ENCODE peak calls at places on chromosome 10, in five cellular contexts. P, Z, H, M and W are unnamed samples.

GRCh38 chr10:95438781-95439180 is 122.4 kb downstream of the SORBS1 start:
- DNase-seq in M (no peak), Z (no peak), H (no peak), P (no peak), W (no peak)

GRCh38 chr10:117241541-117242462 is 888 bp downstream of the SLC18A2 start:
- DNase-seq in M (no peak), Z (no peak), H (peak), P (peak), W (peak)

GRCh38 chr10:104376784-104377300 is 23.2 kb downstream of the CFAP58 start:
- DNase-seq in H (no peak), P (no peak), Z (no peak), M (no peak), W (no peak)

GRCh38 chr10:98267894-98268693 is at the start of gene LOXL4:
- DNase-seq in M (no peak), P (peak), H (peak), Z (no peak), W (peak)

GRCh38 chr10:120477723-120478270 is 20.8 kb downstream of the PLPP4 start:
- DNase-seq in Z (no peak), M (no peak), P (no peak), H (no peak), W (no peak)

GRCh38 chr10:133458710-133459453 is 5.1 kb downstream of the SCART1 start:
- DNase-seq in P (no peak), Z (peak), H (no peak), M (no peak), W (no peak)

GRCh38 chr10:60921631-60922030 is 22.4 kb downstream of the RHOBTB1 start:
- DNase-seq in H (no peak), M (peak), Z (no peak), P (no peak), W (no peak)

GRCh38 chr10:95506056-95506737 is 55.0 kb downstream of the SORBS1 start:
- DNase-seq in M (no peak), Z (no peak), H (no peak), P (no peak), W (no peak)

GRCh38 chr10:123241391-123242141 is 87.4 kb downstream of the BUB3 start:
- DNase-seq in H (no peak), P (no peak), Z (no peak), M (no peak), W (no peak)

GRCh38 chr10:61475449-61475873 is 22.3 kb upstream of the TMEM26 start:
- DNase-seq in M (no peak), P (no peak), Z (peak), H (no peak), W (no peak)

GRCh38 chr10:3714526-3714925 is 70.5 kb downstream of the KLF6 start:
- DNase-seq in H (no peak), P (no peak), Z (no peak), M (no peak), W (no peak)

GRCh38 chr10:6020806-6021205 is 41.4 kb downstream of the IL2RA start:
- DNase-seq in M (no peak), Z (no peak), P (no peak), H (no peak), W (no peak)

GRCh38 chr10:79178614-79179403 is 110.0 kb downstream of the ZMIZ1 start:
- DNase-seq in Z (peak), M (no peak), P (peak), H (peak), W (peak)

GRCh38 chr10:63666836-63667383 is 145.7 kb downstream of the REEP3 start:
- DNase-seq in P (no peak), H (no peak), M (no peak), Z (peak), W (no peak)

GRCh38 chr10:7389346-7389745 is 21.5 kb downstream of the SFMBT2 start:
- DNase-seq in Z (no peak), M (no peak), H (no peak), P (no peak), W (no peak)

GRCh38 chr10:84537447-84537931 is 209.1 kb downstream of the CCSER2 start:
- DNase-seq in M (peak), H (peak), Z (peak), P (peak), W (peak)

GRCh38 chr10:127872011-127872741 is 20.6 kb downstream of the CLRN3 start:
- DNase-seq in P (no peak), Z (peak), H (no peak), M (no peak), W (no peak)

GRCh38 chr10:101035916-101036702 is 5.1 kb downstream of the SFXN3 start:
- DNase-seq in H (no peak), P (no peak), Z (no peak), M (no peak), W (no peak)

GRCh38 chr10:74823791-74824183 is 2.6 kb upstream of the KAT6B start:
- DNase-seq in M (no peak), P (no peak), Z (peak), H (no peak), W (no peak)

GRCh38 chr10:84176351-84176750 is 2.8 kb downstream of the GPR15LG start:
- DNase-seq in H (no peak), M (no peak), Z (no peak), P (no peak), W (no peak)

GRCh38 chr10:77979221-77979620 is 50.1 kb downstream of the POLR3A start:
- DNase-seq in M (no peak), H (no peak), Z (no peak), P (no peak), W (no peak)

GRCh38 chr10:120970595-120971529 is 119.7 kb downstream of the WDR11 start:
- DNase-seq in H (no peak), Z (no peak), M (no peak), P (no peak), W (no peak)

GRCh38 chr10:116779076-116779687 is 36.8 kb upstream of the HSPA12A start:
- DNase-seq in P (no peak), M (no peak), Z (peak), H (no peak), W (no peak)

GRCh38 chr10:31210190-31210589 is 108.8 kb upstream of the ZEB1 start:
- DNase-seq in M (no peak), H (no peak), P (no peak), Z (no peak), W (no peak)

GRCh38 chr10:76308946-76309529 is 877.6 kb downstream of the LRMDA start:
- DNase-seq in P (peak), Z (no peak), M (no peak), H (no peak), W (no peak)

GRCh38 chr10:58275908-58276307 is 6.9 kb downstream of the CISD1 start:
- DNase-seq in H (no peak), M (no peak), Z (peak), P (peak), W (peak)

GRCh38 chr10:122780391-122780790 is 65.3 kb downstream of the CUZD1 start:
- DNase-seq in Z (no peak), H (no peak), P (no peak), M (no peak), W (no peak)

GRCh38 chr10:108787932-108788331 is 1135.4 kb downstream of the XPNPEP1 start:
- DNase-seq in M (no peak), P (no peak), Z (peak), H (no peak), W (no peak)

GRCh38 chr10:69494626-69495558 is 43.6 kb downstream of the TSPAN15 start:
- DNase-seq in Z (no peak), H (no peak), M (no peak), P (peak), W (no peak)

GRCh38 chr10:61262486-61263261 is 190.5 kb downstream of the TMEM26 start:
- DNase-seq in Z (peak), M (no peak), P (no peak), H (no peak), W (no peak)

GRCh38 chr10:7664707-7665106 is 2.1 kb downstream of the ITIH5 start:
- DNase-seq in P (no peak), M (no peak), H (no peak), Z (no peak), W (no peak)

GRCh38 chr10:76644481-76644880 is 993.1 kb downstream of the KCNMA1 start:
- DNase-seq in Z (no peak), H (no peak), P (no peak), M (no peak), W (no peak)

GRCh38 chr10:107148906-107149305 is 15.6 kb downstream of the SORCS1 start:
- DNase-seq in P (no peak), Z (no peak), M (no peak), H (no peak), W (no peak)

GRCh38 chr10:51649064-51649463 is 50.3 kb downstream of the CSTF2T start:
- DNase-seq in Z (peak), H (no peak), P (no peak), M (no peak), W (no peak)

DNA sequence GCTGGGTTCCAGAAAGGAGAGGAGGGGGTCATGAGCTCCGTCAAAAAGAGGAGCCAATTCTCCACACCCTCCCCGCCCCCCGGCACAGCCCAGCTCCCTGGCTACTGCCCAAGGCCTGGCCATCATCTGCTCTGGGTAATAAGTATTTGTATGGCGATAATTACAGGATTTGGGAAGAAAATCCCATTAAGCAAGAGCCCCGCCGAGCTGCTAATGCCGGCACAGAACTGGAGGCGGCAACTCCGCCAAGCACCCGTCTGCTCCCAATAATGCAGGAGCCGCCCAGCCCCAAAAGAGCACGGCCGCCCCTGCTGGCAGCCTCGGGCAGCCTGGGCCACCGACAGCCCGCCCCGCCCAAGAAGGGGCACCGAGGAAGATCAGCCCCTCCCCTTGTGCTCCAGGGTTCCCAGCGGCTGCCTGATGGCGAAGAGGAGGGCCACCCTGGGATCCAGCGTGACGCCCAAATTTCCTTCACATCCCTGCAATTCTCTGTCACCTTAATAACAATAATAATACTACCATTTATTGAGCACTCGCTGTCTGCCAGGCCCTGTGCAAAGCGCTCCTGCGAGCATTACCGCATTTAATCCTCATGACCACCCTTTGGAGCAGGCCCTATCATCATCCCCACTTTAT is 5.9 kb downstream of the SLIT1 start:
- DNase-seq in H (peak), Z (no peak), M (no peak), P (peak), W (peak)
- TF ChIP-seq CTCF in H (peak), Z (no peak), M (no peak), P (peak), W (peak)

DNA sequence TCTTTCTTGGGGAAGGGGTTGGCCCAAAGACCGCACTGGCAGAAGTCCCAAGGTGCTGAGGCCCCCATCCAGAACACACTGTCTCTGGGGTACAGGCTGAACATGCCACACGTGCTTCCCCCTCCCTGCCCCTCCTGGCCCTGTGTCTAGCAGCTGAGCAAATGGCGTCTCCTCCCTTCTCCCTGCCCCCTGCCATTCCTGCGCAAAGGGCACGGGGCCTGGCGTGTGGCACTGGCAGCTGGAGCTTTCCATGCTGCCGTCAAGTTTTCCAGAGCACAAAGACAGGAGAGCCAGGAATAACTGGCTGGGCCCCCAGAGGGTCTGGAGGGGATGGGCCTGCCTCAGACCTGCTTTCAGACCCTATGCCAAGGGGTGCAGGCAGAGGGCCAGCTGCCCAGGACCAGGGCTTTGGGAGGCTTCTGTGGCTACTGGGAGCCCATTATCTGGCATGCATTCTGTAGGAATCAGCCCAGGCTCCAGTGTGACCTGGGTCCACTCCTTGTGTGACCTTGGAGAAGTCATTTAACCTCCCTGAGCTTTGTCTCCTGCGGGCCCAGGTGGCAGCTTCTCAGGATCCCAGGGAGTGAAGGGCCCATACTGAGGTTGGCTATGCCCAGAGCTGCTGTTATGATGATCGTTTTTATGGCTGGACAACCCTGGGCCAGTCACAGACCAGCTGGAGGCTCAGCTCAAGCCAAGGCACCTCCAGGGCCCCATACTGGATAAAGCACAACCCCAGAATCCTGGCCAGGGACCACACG is 710 bp upstream of the LDB3 start:
- DNase-seq in H (no peak), Z (no peak), M (no peak), P (no peak), W (no peak)
- H3K4me2 ChIP-seq in H (peak), Z (peak), M (no peak), P (no peak), W (no peak)

GRCh38 chr10:129955591-129956284 is 8.3 kb downstream of the EBF3 start:
- DNase-seq in M (no peak), Z (no peak), H (no peak), P (peak), W (peak)
- TF ChIP-seq CTCF in M (no peak), Z (no peak), H (no peak), P (no peak), W (no peak)

DNA sequence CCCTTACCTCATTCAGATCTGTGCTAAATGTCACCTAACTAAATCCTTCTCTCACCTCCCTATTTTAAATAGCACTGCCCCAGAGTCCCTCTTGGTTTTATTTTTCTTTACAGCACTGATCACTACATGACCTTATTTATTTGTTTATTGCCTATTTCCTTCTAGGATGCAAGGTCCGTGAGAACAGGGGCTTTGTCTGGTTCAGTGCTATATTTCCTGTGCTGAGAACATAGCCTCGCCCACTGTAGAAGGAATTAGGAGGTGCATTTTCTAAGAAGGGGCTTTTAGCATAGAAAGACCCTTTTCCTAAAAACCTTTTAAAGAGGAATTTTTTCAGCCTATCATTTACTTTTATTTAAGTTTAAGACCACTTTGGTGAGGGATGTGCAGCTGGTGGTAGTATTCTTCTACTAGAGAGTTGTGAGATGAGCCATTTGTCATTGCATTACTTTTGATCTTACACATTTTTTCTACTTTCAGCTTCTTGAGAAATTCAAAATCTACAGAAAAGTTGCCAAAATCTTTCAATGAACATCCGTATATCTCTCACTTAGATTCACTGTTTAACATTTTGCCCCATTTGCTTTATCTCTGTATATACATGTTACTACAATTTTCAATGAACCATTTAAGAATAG is 13.5 kb upstream of the PCGF5 start:
- DNase-seq in H (no peak), M (no peak), Z (no peak), P (no peak), W (no peak)
- H3K4me2 ChIP-seq in H (no peak), M (no peak), Z (no peak), P (no peak), W (no peak)

GRCh38 chr10:43198682-43199005 is 60.4 kb downstream of the CSGALNACT2 start:
- DNase-seq in P (no peak), Z (no peak), M (no peak), H (peak), W (no peak)

GRCh38 chr10:43196981-43197833 is 59.0 kb downstream of the CSGALNACT2 start:
- DNase-seq in H (peak), P (no peak), M (no peak), Z (no peak), W (no peak)

GRCh38 chr10:43196131-43196980 is 58.1 kb downstream of the CSGALNACT2 start:
- DNase-seq in H (peak), M (no peak), P (no peak), Z (no peak), W (no peak)

GRCh38 chr10:43199088-43199683 is 60.9 kb downstream of the CSGALNACT2 start:
- DNase-seq in M (no peak), Z (no peak), H (no peak), P (no peak), W (no peak)

DNA sequence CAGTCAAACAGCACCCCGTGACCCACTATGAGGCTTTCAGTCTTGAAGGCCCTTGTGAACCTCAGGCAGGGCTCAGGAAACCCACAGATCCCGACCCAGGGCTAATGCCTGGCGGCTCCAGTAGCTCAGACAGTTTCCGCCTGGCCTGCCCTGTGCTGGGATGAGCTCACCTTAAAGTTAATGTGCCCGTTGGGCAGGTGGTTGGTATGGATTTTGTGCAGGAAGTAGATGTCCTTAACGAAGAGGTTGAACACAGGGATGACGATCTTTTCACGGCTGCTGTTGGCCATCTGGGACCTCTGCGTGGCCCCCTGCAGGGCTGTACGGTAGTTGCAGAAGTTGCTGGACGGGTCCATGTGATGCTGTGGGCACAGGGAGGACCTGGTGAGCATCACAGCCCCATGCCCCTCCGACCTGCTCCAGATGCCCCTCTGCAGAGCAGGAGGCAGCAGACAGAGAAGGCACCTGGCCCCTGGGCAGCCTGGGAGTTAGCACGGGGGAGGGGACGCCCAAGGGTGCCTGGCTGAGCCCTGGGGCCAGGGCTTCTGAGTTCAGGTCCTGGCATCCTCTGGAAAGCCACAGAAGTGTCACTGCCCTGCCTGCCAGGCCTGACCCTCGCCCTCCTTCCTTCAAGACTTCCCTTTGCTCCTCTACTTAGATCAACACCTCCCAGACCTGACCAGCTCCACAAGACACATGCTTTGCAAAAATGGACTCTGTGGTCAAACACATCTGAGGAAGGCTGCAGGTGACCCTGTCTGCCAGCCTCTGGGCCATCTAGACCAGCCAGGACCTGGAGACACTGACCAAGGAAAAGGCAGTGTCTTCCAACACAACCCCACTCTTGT is 59.8 kb downstream of the CSGALNACT2 start:
- DNase-seq in M (no peak), Z (no peak), P (peak), H (peak), W (no peak)
- TF ChIP-seq CTCF in M (peak), Z (peak), P (peak), H (peak), W (no peak)

DNA sequence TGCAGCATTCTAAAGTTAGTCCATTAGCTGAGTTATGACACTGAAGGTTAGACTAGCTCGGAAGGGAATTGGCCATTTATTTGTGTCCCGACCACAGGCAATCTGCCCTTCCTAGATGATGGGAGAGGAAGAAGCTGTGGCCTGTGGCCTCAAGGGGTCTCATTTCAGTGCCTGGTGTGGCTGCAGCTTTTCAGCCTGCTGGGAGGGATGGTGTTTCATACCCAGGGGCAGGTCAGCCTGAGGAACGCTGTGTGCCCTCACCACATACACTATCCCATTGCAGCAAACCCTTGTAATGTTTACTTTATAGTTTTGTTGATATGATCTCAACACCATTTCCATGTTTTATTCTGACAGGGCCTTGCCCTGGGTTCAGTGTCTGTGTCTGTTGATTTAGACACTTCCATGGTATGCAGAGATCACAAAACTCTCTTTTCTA is 173.1 kb downstream of the SLC16A9 start:
- DNase-seq in H (peak), Z (peak), M (no peak), P (peak), W (no peak)
- H3K4me2 ChIP-seq in H (peak), Z (peak), M (no peak), P (no peak), W (peak)

DNA sequence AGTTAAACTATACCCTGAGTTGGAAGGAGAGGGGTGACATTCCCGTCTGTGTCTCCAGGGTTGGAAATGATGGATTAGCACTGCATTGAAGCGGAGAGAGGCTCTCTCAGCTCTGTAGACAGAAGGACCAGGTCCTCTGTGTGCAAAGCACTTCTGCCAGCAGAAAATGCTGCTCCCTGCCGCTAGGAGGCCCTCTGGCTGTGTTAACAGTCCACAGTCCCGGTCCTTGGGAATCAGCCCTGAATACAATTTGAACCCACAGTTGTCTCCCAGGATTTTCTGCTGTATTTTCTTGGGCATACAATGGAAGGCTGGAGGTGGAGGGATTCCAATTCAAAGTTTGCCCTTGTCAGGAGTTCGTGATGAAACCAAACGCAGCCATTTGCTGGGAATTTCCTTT is 205.1 kb downstream of the GLRX3 start:
- DNase-seq in P (peak), H (peak), M (peak), Z (no peak), W (peak)
- TF ChIP-seq CTCF in P (peak), H (no peak), M (peak), Z (no peak), W (peak)

GRCh38 chr10:118522791-118523498 is 72.5 kb downstream of the PRLHR start:
- DNase-seq in Z (peak), H (no peak), P (no peak), M (no peak), W (no peak)
- H3K4me2 ChIP-seq in Z (no peak), H (no peak), P (no peak), M (no peak), W (no peak)